ENCODE peak calls at places on chromosomes 4 and X, in eight cellular contexts. One of them, this sample, is unnamed. For H3K4me1, the result is how much of the 10 kb centered on the place peaks cover.

GRCh38 chr4:140078366-140078765 is 75.6 kb downstream of the MAML3 start:
- DNase-seq in GM12878: no peak
- DNase-seq in endothelial cell of umbilical vein: no peak
- DNase-seq in keratinocyte: no peak
- DNase-seq in lower lobe of right lung: no peak
- DNase-seq in tibial artery: peak
- DNase-seq in IMR-90: peak
- DNase-seq in fibroblast of lung: no peak
- DNase-seq in this sample: no peak

GRCh38 chr4:158529505-158529904 is 7.8 kb downstream of the RXFP1 start:
- DNase-seq in GM12878: no peak
- DNase-seq in endothelial cell of umbilical vein: no peak
- DNase-seq in keratinocyte: no peak
- DNase-seq in lower lobe of right lung: no peak
- DNase-seq in tibial artery: no peak
- DNase-seq in IMR-90: no peak
- DNase-seq in fibroblast of lung: no peak
- DNase-seq in this sample: no peak

GRCh38 chr4:37757705-37758104 is 68.8 kb upstream of the PGM2 start:
- DNase-seq in GM12878: no peak
- DNase-seq in endothelial cell of umbilical vein: no peak
- DNase-seq in keratinocyte: no peak
- DNase-seq in lower lobe of right lung: no peak
- DNase-seq in tibial artery: no peak
- DNase-seq in IMR-90: no peak
- DNase-seq in fibroblast of lung: no peak
- DNase-seq in this sample: no peak

GRCh38 chrX:123084797-123085196 is 99.3 kb upstream of the GRIA3 start:
- DNase-seq in GM12878: no peak
- DNase-seq in endothelial cell of umbilical vein: no peak
- DNase-seq in keratinocyte: no peak
- DNase-seq in lower lobe of right lung: no peak
- DNase-seq in tibial artery: no peak
- DNase-seq in IMR-90: no peak
- DNase-seq in fibroblast of lung: no peak
- DNase-seq in this sample: no peak

GRCh38 chrX:10902001-10902400 is 209.1 kb upstream of the HCCS start:
- DNase-seq in GM12878: no peak
- DNase-seq in endothelial cell of umbilical vein: peak
- DNase-seq in keratinocyte: no peak
- DNase-seq in lower lobe of right lung: no peak
- DNase-seq in tibial artery: no peak
- DNase-seq in IMR-90: peak
- DNase-seq in fibroblast of lung: peak
- DNase-seq in this sample: no peak

GRCh38 chr4:5142726-5143125 is 91.4 kb downstream of the STK32B start:
- DNase-seq in GM12878: no peak
- DNase-seq in endothelial cell of umbilical vein: peak
- DNase-seq in keratinocyte: no peak
- DNase-seq in lower lobe of right lung: no peak
- DNase-seq in tibial artery: peak
- DNase-seq in IMR-90: peak
- DNase-seq in fibroblast of lung: peak
- DNase-seq in this sample: no peak

GRCh38 chr4:86543560-86544312 is 50.4 kb upstream of the PTPN13 start:
- DNase-seq in GM12878: no peak
- DNase-seq in endothelial cell of umbilical vein: no peak
- DNase-seq in keratinocyte: no peak
- DNase-seq in lower lobe of right lung: no peak
- DNase-seq in tibial artery: no peak
- DNase-seq in IMR-90: no peak
- DNase-seq in fibroblast of lung: no peak
- DNase-seq in this sample: no peak

GRCh38 chrX:133495464-133496391 is 80.4 kb upstream of the GPC4 start:
- DNase-seq in GM12878: no peak
- DNase-seq in endothelial cell of umbilical vein: no peak
- DNase-seq in keratinocyte: no peak
- DNase-seq in lower lobe of right lung: no peak
- DNase-seq in tibial artery: peak
- DNase-seq in IMR-90: peak
- DNase-seq in fibroblast of lung: peak
- DNase-seq in this sample: no peak

GRCh38 chrX:137563681-137564651 is 2.0 kb upstream of the ZIC3 start:
- DNase-seq in GM12878: no peak
- DNase-seq in endothelial cell of umbilical vein: no peak
- DNase-seq in keratinocyte: no peak
- DNase-seq in lower lobe of right lung: no peak
- DNase-seq in tibial artery: no peak
- DNase-seq in IMR-90: no peak
- DNase-seq in fibroblast of lung: no peak
- DNase-seq in this sample: no peak

GRCh38 chrX:11375614-11376119 is 82.5 kb downstream of the AMELX start:
- DNase-seq in GM12878: no peak
- DNase-seq in endothelial cell of umbilical vein: peak
- DNase-seq in keratinocyte: no peak
- DNase-seq in lower lobe of right lung: no peak
- DNase-seq in tibial artery: no peak
- DNase-seq in IMR-90: no peak
- DNase-seq in fibroblast of lung: no peak
- DNase-seq in this sample: no peak

GRCh38 chr4:113293673-113294072 is 244.2 kb downstream of the ANK2 start:
- DNase-seq in GM12878: no peak
- DNase-seq in endothelial cell of umbilical vein: no peak
- DNase-seq in keratinocyte: no peak
- DNase-seq in lower lobe of right lung: no peak
- DNase-seq in tibial artery: no peak
- DNase-seq in IMR-90: no peak
- DNase-seq in fibroblast of lung: no peak
- DNase-seq in this sample: no peak

GRCh38 chr4:69323284-69323683 is 43.0 kb downstream of the UGT2B28 start:
- DNase-seq in GM12878: no peak
- DNase-seq in endothelial cell of umbilical vein: no peak
- DNase-seq in keratinocyte: no peak
- DNase-seq in lower lobe of right lung: no peak
- DNase-seq in tibial artery: no peak
- DNase-seq in IMR-90: no peak
- DNase-seq in fibroblast of lung: no peak
- DNase-seq in this sample: no peak

GRCh38 chr4:148787831-148788477 is 345.7 kb upstream of the NR3C2 start:
- DNase-seq in GM12878: no peak
- DNase-seq in endothelial cell of umbilical vein: no peak
- DNase-seq in keratinocyte: no peak
- DNase-seq in lower lobe of right lung: no peak
- DNase-seq in tibial artery: no peak
- DNase-seq in IMR-90: peak
- DNase-seq in fibroblast of lung: peak
- DNase-seq in this sample: no peak

GRCh38 chr4:17272154-17272553 is 239.7 kb downstream of the QDPR start:
- DNase-seq in GM12878: no peak
- DNase-seq in endothelial cell of umbilical vein: no peak
- DNase-seq in keratinocyte: no peak
- DNase-seq in lower lobe of right lung: no peak
- DNase-seq in tibial artery: no peak
- DNase-seq in IMR-90: peak
- DNase-seq in fibroblast of lung: no peak
- DNase-seq in this sample: no peak

GRCh38 chrX:2430265-2430825 is 70.4 kb downstream of the DHRSX start:
- DNase-seq in GM12878: no peak
- DNase-seq in endothelial cell of umbilical vein: no peak
- DNase-seq in keratinocyte: no peak
- DNase-seq in lower lobe of right lung: peak
- DNase-seq in tibial artery: no peak
- DNase-seq in IMR-90: peak
- DNase-seq in fibroblast of lung: peak
- DNase-seq in this sample: no peak

GRCh38 chr4:9944431-9945425 is 76.6 kb downstream of the SLC2A9 start:
- DNase-seq in GM12878: no peak
- DNase-seq in endothelial cell of umbilical vein: no peak
- DNase-seq in keratinocyte: peak
- DNase-seq in lower lobe of right lung: no peak
- DNase-seq in tibial artery: no peak
- DNase-seq in IMR-90: no peak
- DNase-seq in fibroblast of lung: no peak
- DNase-seq in this sample: no peak

DNA sequence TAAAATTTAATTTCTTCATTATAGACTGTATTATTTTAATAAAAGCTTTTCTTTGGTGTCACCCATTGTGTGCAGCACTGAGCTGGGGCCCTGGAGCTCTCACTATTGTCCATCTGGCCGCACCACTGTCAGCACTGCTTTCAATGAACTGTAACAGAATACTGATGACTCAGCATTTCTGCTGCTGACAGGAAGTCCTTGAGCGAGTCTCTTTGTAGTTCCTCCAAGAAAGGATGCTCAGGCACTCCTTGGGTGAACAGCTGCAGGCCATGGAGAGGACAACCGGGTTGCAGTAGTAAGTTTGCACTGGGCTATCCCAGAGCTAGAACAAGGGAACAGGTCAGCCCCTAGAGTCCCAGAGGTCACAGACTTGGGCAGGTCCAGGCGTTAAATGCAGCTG is 81.6 kb downstream of the SORBS2 start:
- DNase-seq in GM12878: no peak
- DNase-seq in endothelial cell of umbilical vein: no peak
- DNase-seq in keratinocyte: no peak
- DNase-seq in lower lobe of right lung: no peak
- DNase-seq in tibial artery: no peak
- DNase-seq in IMR-90: no peak
- DNase-seq in fibroblast of lung: peak
- DNase-seq in this sample: no peak
- H3K27ac ChIP-seq in GM12878: peak
- H3K27ac ChIP-seq in endothelial cell of umbilical vein: no peak
- H3K27ac ChIP-seq in keratinocyte: peak
- H3K27ac ChIP-seq in lower lobe of right lung: no peak
- H3K27ac ChIP-seq in tibial artery: peak
- H3K27ac ChIP-seq in IMR-90: no peak
- H3K27ac ChIP-seq in fibroblast of lung: no peak
- H3K27ac ChIP-seq in this sample: no peak

GRCh38 chrX:68823413-68824151 is 5.2 kb upstream of the EFNB1 start:
- DNase-seq in GM12878: no peak
- DNase-seq in endothelial cell of umbilical vein: no peak
- DNase-seq in keratinocyte: no peak
- DNase-seq in lower lobe of right lung: no peak
- DNase-seq in tibial artery: no peak
- DNase-seq in IMR-90: no peak
- DNase-seq in fibroblast of lung: no peak
- DNase-seq in this sample: no peak
- TF ChIP-seq CTCF in GM12878: no peak
- TF ChIP-seq CTCF in endothelial cell of umbilical vein: no peak
- TF ChIP-seq CTCF in keratinocyte: peak
- TF ChIP-seq CTCF in lower lobe of right lung: no peak
- TF ChIP-seq CTCF in tibial artery: no peak
- TF ChIP-seq CTCF in IMR-90: no peak
- TF ChIP-seq CTCF in fibroblast of lung: no peak
- TF ChIP-seq CTCF in this sample: peak

GRCh38 chr4:74627516-74627915 is 166.8 kb downstream of the BTC start:
- DNase-seq in GM12878: no peak
- DNase-seq in endothelial cell of umbilical vein: no peak
- DNase-seq in keratinocyte: no peak
- DNase-seq in lower lobe of right lung: no peak
- DNase-seq in tibial artery: no peak
- DNase-seq in IMR-90: no peak
- DNase-seq in fibroblast of lung: no peak
- DNase-seq in this sample: no peak
- H3K4me1 ChIP-seq in GM12878: under half
- H3K4me1 ChIP-seq in endothelial cell of umbilical vein: half or more
- H3K4me1 ChIP-seq in keratinocyte: half or more
- H3K4me1 ChIP-seq in lower lobe of right lung: under half
- H3K4me1 ChIP-seq in tibial artery: under half
- H3K4me1 ChIP-seq in IMR-90: under half
- H3K4me1 ChIP-seq in fibroblast of lung: under half
- H3K4me1 ChIP-seq in this sample: under half

DNA sequence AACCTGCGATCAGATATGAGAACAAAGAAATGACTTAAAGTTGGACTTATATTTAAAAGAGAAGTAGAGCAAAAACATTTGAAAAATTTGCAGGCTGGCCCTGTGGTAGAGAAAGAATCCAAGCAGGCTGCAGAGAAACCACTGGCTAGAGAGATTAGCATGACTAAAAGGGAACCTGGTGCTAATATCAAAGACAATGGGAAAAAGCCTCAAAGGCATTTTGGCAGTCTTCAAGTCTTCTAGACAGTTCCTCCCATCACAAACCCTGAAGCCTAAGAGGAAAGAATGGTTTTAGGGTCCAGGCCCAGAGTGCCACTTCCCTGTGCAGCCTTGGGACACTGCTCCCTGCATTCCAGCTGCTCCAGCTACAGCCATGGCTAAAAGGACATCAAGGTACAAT is 33.4 kb downstream of the KCTD8 start:
- DNase-seq in GM12878: no peak
- DNase-seq in endothelial cell of umbilical vein: no peak
- DNase-seq in keratinocyte: no peak
- DNase-seq in lower lobe of right lung: no peak
- DNase-seq in tibial artery: no peak
- DNase-seq in IMR-90: no peak
- DNase-seq in fibroblast of lung: no peak
- DNase-seq in this sample: no peak
- H3K27ac ChIP-seq in GM12878: no peak
- H3K27ac ChIP-seq in endothelial cell of umbilical vein: no peak
- H3K27ac ChIP-seq in keratinocyte: no peak
- H3K27ac ChIP-seq in lower lobe of right lung: no peak
- H3K27ac ChIP-seq in tibial artery: no peak
- H3K27ac ChIP-seq in IMR-90: no peak
- H3K27ac ChIP-seq in fibroblast of lung: no peak
- H3K27ac ChIP-seq in this sample: no peak

DNA sequence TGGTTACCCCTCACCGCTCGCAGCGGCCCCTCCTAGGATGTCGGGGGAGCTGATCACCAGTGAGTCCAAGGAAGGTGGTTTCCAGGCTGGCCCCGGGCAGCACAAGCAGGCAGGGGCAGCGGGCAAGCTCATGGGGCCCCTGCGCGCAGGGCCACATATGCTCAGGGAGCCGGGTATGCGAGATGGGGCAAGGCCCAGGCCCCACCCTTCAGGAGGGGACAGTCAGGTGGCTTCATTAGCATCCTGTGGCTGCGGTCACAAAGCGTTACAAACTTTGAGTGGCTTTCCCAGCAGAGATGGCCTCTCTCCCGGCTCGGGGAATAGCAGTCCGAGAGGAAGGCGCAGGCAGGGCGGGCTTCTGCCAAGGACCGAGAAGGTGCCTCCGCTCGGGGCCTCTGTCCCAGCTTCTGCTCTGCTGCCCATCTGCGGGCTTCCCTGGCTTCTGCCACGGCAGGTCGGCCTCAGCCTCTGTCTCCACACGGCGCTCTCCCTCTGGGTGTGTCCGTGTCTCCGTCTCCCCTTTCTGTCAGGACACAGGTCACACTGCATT is 13.5 kb downstream of the ABCD1 start:
- DNase-seq in GM12878: no peak
- DNase-seq in endothelial cell of umbilical vein: no peak
- DNase-seq in keratinocyte: no peak
- DNase-seq in lower lobe of right lung: no peak
- DNase-seq in tibial artery: no peak
- DNase-seq in IMR-90: no peak
- DNase-seq in fibroblast of lung: no peak
- DNase-seq in this sample: no peak
- TF ChIP-seq CTCF in GM12878: no peak
- TF ChIP-seq CTCF in endothelial cell of umbilical vein: no peak
- TF ChIP-seq CTCF in keratinocyte: no peak
- TF ChIP-seq CTCF in lower lobe of right lung: no peak
- TF ChIP-seq CTCF in tibial artery: no peak
- TF ChIP-seq CTCF in IMR-90: no peak
- TF ChIP-seq CTCF in fibroblast of lung: no peak
- TF ChIP-seq CTCF in this sample: no peak